ENCODE peak calls at places on chromosomes 12 and 14, in nine cellular contexts. N is GM12865; C is H9; X is stimulated activated CD8-positive, alpha-beta memory T cell treated with anti-CD3 and anti-CD28 coated beads, Interleukin-7, amount 100 ng/mL, for 4 hours; Y is AG04449; T is right lobe of liver; G is T-helper 1 cell; P is stimulated activated CD4-positive, alpha-beta T cell treated with anti-CD3 and anti-CD28 coated beads, Interleukin-15, amount 100 ng/mL, for 24 hours; M is germinal center. L is an unnamed sample.

GRCh38 chr12:1355396-1355795 is 239.0 kb downstream of the FBXL14 start:
- DNase-seq in N (no peak), C (no peak), X (no peak), Y (no peak), T (no peak), G (no peak), P (no peak), M (no peak), L (no peak)

GRCh38 chr12:41564816-41565215 is 376.7 kb downstream of the PDZRN4 start:
- DNase-seq in N (no peak), C (no peak), X (no peak), Y (no peak), T (no peak), G (no peak), P (no peak), M (no peak), L (no peak)

GRCh38 chr14:104900639-104901512 is 23.8 kb upstream of the PLD4 start:
- DNase-seq in N (peak), C (no peak), X (no peak), Y (no peak), T (no peak), G (no peak), P (no peak), M (no peak), L (no peak)

GRCh38 chr14:104281768-104282301 is 143.4 kb downstream of the KIF26A start:
- DNase-seq in N (no peak), C (peak), X (no peak), Y (no peak), T (peak), G (no peak), P (no peak), M (no peak), L (no peak)

GRCh38 chr12:89451876-89452275 is 72.7 kb downstream of the GALNT4 start:
- DNase-seq in N (no peak), C (peak), X (no peak), Y (peak), T (peak), G (no peak), P (no peak), M (no peak), L (peak)

GRCh38 chr14:50425816-50426215 is 29.1 kb upstream of the CDKL1 start:
- DNase-seq in N (no peak), C (no peak), X (no peak), Y (peak), T (no peak), G (no peak), P (no peak), M (no peak), L (no peak)

GRCh38 chr14:94945615-94946014 is 175.7 kb upstream of the GSC start:
- DNase-seq in N (no peak), C (no peak), X (no peak), Y (no peak), T (no peak), G (peak), P (no peak), M (no peak), L (no peak)

GRCh38 chr12:23536293-23536692 is 413.2 kb downstream of the SOX5 start:
- DNase-seq in N (peak), C (no peak), X (no peak), Y (no peak), T (no peak), G (no peak), P (no peak), M (peak), L (no peak)

GRCh38 chr14:57987051-57987450 is 121.2 kb upstream of the SLC35F4 start:
- DNase-seq in N (no peak), C (no peak), X (no peak), Y (no peak), T (no peak), G (no peak), P (no peak), M (no peak), L (no peak)

GRCh38 chr12:21296751-21297406 is 37.8 kb downstream of the SLCO1A2 start:
- DNase-seq in N (peak), C (no peak), X (no peak), Y (no peak), T (no peak), G (no peak), P (no peak), M (peak), L (no peak)

GRCh38 chr12:118175823-118176447 is 40.0 kb downstream of the PEBP1 start:
- DNase-seq in N (peak), C (no peak), X (no peak), Y (no peak), T (no peak), G (no peak), P (no peak), M (no peak), L (no peak)

GRCh38 chr14:28242895-28243294 is 523.7 kb upstream of the FOXG1 start:
- DNase-seq in N (no peak), C (no peak), X (no peak), Y (no peak), T (no peak), G (no peak), P (no peak), M (no peak), L (no peak)

GRCh38 chr14:92563359-92563758 is 49.8 kb downstream of the RIN3 start:
- DNase-seq in N (peak), C (no peak), X (no peak), Y (no peak), T (no peak), G (no peak), P (no peak), M (no peak), L (no peak)

GRCh38 chr14:67883717-67884116 is 64.1 kb downstream of the RAD51B start:
- DNase-seq in N (no peak), C (no peak), X (no peak), Y (no peak), T (no peak), G (no peak), P (no peak), M (no peak), L (no peak)

GRCh38 chr14:104757238-104757585 is 4.3 kb downstream of the SIVA1 start:
- DNase-seq in N (no peak), C (no peak), X (no peak), Y (no peak), T (no peak), G (no peak), P (no peak), M (no peak), L (no peak)

GRCh38 chr12:15534870-15535269 is 212.6 kb downstream of the PTPRO start:
- DNase-seq in N (no peak), C (no peak), X (no peak), Y (no peak), T (no peak), G (no peak), P (no peak), M (no peak), L (no peak)

GRCh38 chr12:54961190-54961589 is 23.4 kb downstream of the TESPA1 start:
- DNase-seq in N (no peak), C (no peak), X (no peak), Y (no peak), T (no peak), G (no peak), P (no peak), M (no peak), L (no peak)

GRCh38 chr12:127149226-127149964 is 1117.6 kb upstream of the TMEM132C start:
- DNase-seq in N (no peak), C (no peak), X (no peak), Y (peak), T (no peak), G (no peak), P (no peak), M (no peak), L (no peak)

GRCh38 chr14:24887623-24888304 is 162.2 kb downstream of the STXBP6 start:
- DNase-seq in N (no peak), C (no peak), X (no peak), Y (no peak), T (no peak), G (no peak), P (no peak), M (no peak), L (no peak)

GRCh38 chr12:78118486-78118885 is 287.8 kb downstream of the NAV3 start:
- DNase-seq in N (no peak), C (no peak), X (no peak), Y (no peak), T (no peak), G (no peak), P (no peak), M (no peak), L (no peak)

GRCh38 chr14:64971890-64972785 is at the start of gene RAB15:
- DNase-seq in N (peak), C (no peak), X (peak), Y (no peak), T (peak), G (peak), P (peak), M (peak), L (peak)

GRCh38 chr12:13211859-13212664 is 15.5 kb downstream of the EMP1 start:
- DNase-seq in N (peak), C (peak), X (peak), Y (no peak), T (no peak), G (peak), P (peak), M (peak), L (peak)

GRCh38 chr12:110120878-110121277 is 3.3 kb upstream of the IFT81 start:
- DNase-seq in N (no peak), C (no peak), X (no peak), Y (no peak), T (no peak), G (no peak), P (no peak), M (no peak), L (no peak)

GRCh38 chr14:48723841-48724495 is 862.2 kb downstream of the RPS29 start:
- DNase-seq in N (no peak), C (no peak), X (no peak), Y (no peak), T (no peak), G (no peak), P (no peak), M (no peak), L (no peak)

L was measured in endodermal cell.